ENCODE peak calls at places on chromosome 19, in nine cellular contexts. G is NCI-H2029 treated with DMSO at 0.1 percent for 48 hours; S is fibroblast of the conjunctiva; E is AG10803; F is activated CD4-positive, CD25-positive, alpha-beta regulatory T cell treated with anti-CD3 and anti-CD28 coated beads, Interleukin-2, amount 50 U/mL, for 72 hours; Z is HCEC 1CT; W is IMR-90; R is heart right ventricle; I is RWPE1. X is an unnamed sample.

GRCh38 chr19:49409441-49410029 is 13.7 kb downstream of the PTH2 start:
- DNase-seq in G (no peak), Z (no peak), R (no peak), I (no peak), W (no peak), S (no peak), E (no peak), F (no peak), X (no peak)

GRCh38 chr19:17296278-17296677 is 6.9 kb downstream of the ABHD8 start:
- DNase-seq in G (no peak), S (no peak), I (peak), W (peak), Z (peak), F (no peak), E (peak), R (no peak), X (no peak)

GRCh38 chr19:40717325-40717879 is 490 bp downstream of the ITPKC start:
- DNase-seq in E (no peak), R (no peak), Z (no peak), S (peak), W (no peak), I (no peak), G (no peak), F (no peak), X (no peak)

GRCh38 chr19:38919837-38920528 is 8.0 kb upstream of the CCER2 start:
- DNase-seq in F (no peak), E (no peak), I (no peak), G (no peak), R (no peak), S (no peak), W (no peak), Z (no peak), X (no peak)

GRCh38 chr19:33096005-33096404 is 15.0 kb downstream of the GPATCH1 start:
- DNase-seq in W (no peak), F (no peak), S (no peak), I (peak), G (no peak), E (no peak), Z (no peak), R (no peak), X (no peak)

GRCh38 chr19:34254552-34255432 is at the start of gene GARRE1:
- DNase-seq in G (no peak), F (peak), I (peak), S (no peak), R (peak), W (peak), Z (peak), E (no peak), X (no peak)

GRCh38 chr19:28862238-28862637 is 350.7 kb downstream of the UQCRFS1 start:
- DNase-seq in F (no peak), I (no peak), G (no peak), R (no peak), W (no peak), E (no peak), S (no peak), Z (no peak), X (no peak)

GRCh38 chr19:34459614-34460013 is 21.9 kb upstream of the WTIP start:
- DNase-seq in R (no peak), F (no peak), E (no peak), G (peak), Z (no peak), W (no peak), I (no peak), S (no peak), X (no peak)

GRCh38 chr19:53994811-53995210 is 3.4 kb downstream of the CACNG6 start:
- DNase-seq in G (no peak), R (no peak), W (peak), E (no peak), Z (peak), F (no peak), S (no peak), I (no peak), X (no peak)

GRCh38 chr19:11971045-11971444 is 6.2 kb downstream of the ZNF763 start:
- DNase-seq in G (no peak), W (no peak), Z (no peak), F (no peak), S (no peak), R (no peak), E (no peak), I (no peak), X (no peak)

GRCh38 chr19:13208964-13209796 is 59.0 kb downstream of the IER2 start:
- DNase-seq in S (no peak), I (no peak), F (no peak), G (no peak), R (no peak), Z (no peak), E (no peak), W (no peak), X (no peak)

GRCh38 chr19:48608798-48609263 is 2.3 kb downstream of the SPACA4 start:
- DNase-seq in I (peak), Z (peak), F (no peak), E (peak), R (no peak), W (no peak), S (no peak), G (peak), X (no peak)

GRCh38 chr19:38078302-38078930 is 145.6 kb downstream of the DPF1 start:
- DNase-seq in G (no peak), F (no peak), I (no peak), E (no peak), R (no peak), Z (no peak), S (no peak), W (no peak), X (no peak)

GRCh38 chr19:6359517-6359916 is 1.8 kb upstream of the CLPP start:
- DNase-seq in Z (no peak), S (no peak), W (no peak), G (no peak), I (no peak), E (no peak), F (no peak), R (no peak), X (no peak)

GRCh38 chr19:2949939-2950285 is 5.1 kb upstream of the ZNF77 start:
- DNase-seq in I (peak), F (no peak), E (peak), R (no peak), W (peak), S (no peak), G (peak), Z (peak), X (no peak)

GRCh38 chr19:1884719-1885334 is 469 bp downstream of the ABHD17A start:
- DNase-seq in F (no peak), I (no peak), R (no peak), G (no peak), E (no peak), W (no peak), S (no peak), Z (peak), X (no peak)

GRCh38 chr19:47719047-47719885 is 6.0 kb downstream of the EHD2 start:
- DNase-seq in G (no peak), W (peak), I (peak), Z (peak), E (peak), S (peak), F (no peak), R (peak), X (peak)

GRCh38 chr19:17500447-17501198 is 10.8 kb upstream of the PGLS start:
- DNase-seq in F (no peak), I (no peak), Z (no peak), E (no peak), W (no peak), G (no peak), S (no peak), R (no peak), X (no peak)

GRCh38 chr19:30069535-30070197 is 127.6 kb downstream of the URI1 start:
- DNase-seq in I (no peak), W (no peak), Z (no peak), S (no peak), E (no peak), R (no peak), F (no peak), G (peak), X (no peak)

GRCh38 chr19:33687761-33688656 is 66.3 kb downstream of the CHST8 start:
- DNase-seq in F (no peak), Z (no peak), R (no peak), S (no peak), G (no peak), W (no peak), I (no peak), E (no peak), X (no peak)

GRCh38 chr19:1097810-1098176 is 2.6 kb upstream of the POLR2E start:
- DNase-seq in G (peak), F (no peak), S (no peak), E (peak), R (peak), I (no peak), W (no peak), Z (no peak), X (no peak)

GRCh38 chr19:30120860-30121484 is 178.9 kb downstream of the URI1 start:
- DNase-seq in W (no peak), G (no peak), E (no peak), F (no peak), I (no peak), Z (no peak), S (no peak), R (no peak), X (no peak)

GRCh38 chr19:43747557-43748204 is 7.1 kb downstream of the SMG9 start:
- DNase-seq in S (no peak), W (no peak), G (no peak), E (no peak), I (no peak), F (no peak), R (no peak), Z (no peak), X (no peak)

GRCh38 chr19:2719910-2720776 is 1.0 kb downstream of the DIRAS1 start:
- DNase-seq in Z (peak), F (no peak), I (no peak), W (peak), R (peak), E (peak), G (no peak), S (no peak), X (no peak)

GRCh38 chr19:55082023-55082851 is 6.6 kb downstream of the EPS8L1 start:
- DNase-seq in R (no peak), G (no peak), Z (no peak), S (no peak), E (no peak), W (peak), F (peak), I (no peak), X (no peak)

GRCh38 chr19:41298327-41298964 is 11.5 kb upstream of the CCDC97 start:
- DNase-seq in W (peak), I (no peak), Z (peak), R (peak), F (no peak), E (peak), G (peak), S (peak), X (peak)

GRCh38 chr19:19743176-19743575 is 10.3 kb upstream of the ZNF14 start:
- DNase-seq in Z (no peak), I (no peak), F (no peak), W (no peak), S (no peak), E (no peak), R (no peak), G (no peak), X (no peak)

GRCh38 chr19:48616041-48616436 is 1.2 kb upstream of the FAM83E start:
- DNase-seq in G (no peak), S (no peak), I (no peak), R (no peak), F (no peak), E (no peak), Z (no peak), W (no peak), X (no peak)